ENCODE peak calls at places on chromosomes 11 and 22, in eight cellular contexts. I, K, Z, H, B, A, W and T are unnamed samples.

GRCh38 chr11:76030973-76031590 is 175.2 kb downstream of the WNT11 start:
- DNase-seq in I (no peak), K (no peak), Z (no peak), H (no peak), B (no peak), A (no peak), W (no peak), T (no peak)

GRCh38 chr11:132184079-132184478 is 813.7 kb downstream of the NTM start:
- DNase-seq in I (no peak), K (no peak), Z (no peak), H (no peak), B (no peak), A (no peak), W (no peak), T (no peak)

GRCh38 chr11:111335596-111335995 is 37.2 kb downstream of the POU2AF3 start:
- DNase-seq in I (no peak), K (no peak), Z (no peak), H (no peak), B (no peak), A (no peak), W (no peak), T (no peak)

GRCh38 chr22:40479126-40479800 is 108.9 kb downstream of the SGSM3 start:
- DNase-seq in I (no peak), K (no peak), Z (no peak), H (no peak), B (no peak), A (no peak), W (no peak), T (no peak)

GRCh38 chr11:128471138-128471661 is 116.2 kb downstream of the ETS1 start:
- DNase-seq in I (no peak), K (no peak), Z (no peak), H (no peak), B (no peak), A (peak), W (no peak), T (no peak)

GRCh38 chr11:119488256-119488995 is 65.5 kb upstream of the THY1 start:
- DNase-seq in I (no peak), K (no peak), Z (no peak), H (peak), B (no peak), A (no peak), W (no peak), T (peak)

GRCh38 chr22:21012446-21013407 is 2.2 kb upstream of the P2RX6 start:
- DNase-seq in I (no peak), K (no peak), Z (no peak), H (no peak), B (no peak), A (peak), W (no peak), T (no peak)

GRCh38 chr22:47372111-47372581 is 609.7 kb downstream of the TBC1D22A start:
- DNase-seq in I (peak), K (no peak), Z (peak), H (no peak), B (no peak), A (peak), W (no peak), T (peak)

GRCh38 chr11:63888170-63889086 is 28.5 kb downstream of the RCOR2 start:
- DNase-seq in I (peak), K (peak), Z (peak), H (peak), B (peak), A (peak), W (no peak), T (peak)

DNA sequence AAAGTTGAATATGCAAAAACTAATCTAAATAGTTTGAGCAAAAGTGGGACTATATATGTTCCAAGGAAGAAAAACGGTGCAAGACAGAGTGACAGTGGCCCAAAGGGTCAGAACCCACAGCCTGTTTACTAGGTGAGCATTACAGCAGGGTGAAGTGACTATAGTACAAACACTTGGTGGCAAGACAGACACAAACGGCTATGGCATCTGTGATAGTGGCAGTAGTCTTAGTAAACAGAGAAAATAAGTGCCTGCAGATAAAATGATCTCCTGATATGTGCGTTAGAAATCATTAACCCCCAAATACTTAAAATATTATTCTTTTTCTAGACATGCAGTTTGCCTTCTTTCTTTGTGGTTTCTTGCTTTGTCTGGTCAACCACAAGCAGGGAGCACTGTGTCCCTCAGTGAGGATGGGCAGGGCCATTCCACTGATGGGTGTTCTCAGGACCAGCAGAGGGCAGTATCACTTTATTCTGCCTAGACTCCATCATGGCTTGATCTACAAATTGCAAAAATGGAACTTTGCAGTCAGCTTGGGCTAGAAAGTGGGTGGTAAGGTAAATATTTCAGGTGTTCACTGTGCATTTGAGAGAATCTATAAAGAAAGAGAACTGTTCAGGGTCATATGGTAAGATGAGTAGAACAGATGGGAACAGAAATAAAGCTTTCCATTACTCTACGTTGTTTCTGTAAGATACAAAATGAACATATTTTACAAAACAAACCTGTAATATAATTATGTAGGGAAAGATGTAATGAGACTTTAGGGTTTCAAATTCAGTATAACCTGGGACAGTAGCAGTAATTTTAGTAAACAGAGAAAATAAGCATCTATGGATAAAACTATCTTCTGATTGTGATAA is 198.2 kb downstream of the SWAP70 start:
- DNase-seq in I (peak), K (peak), Z (peak), H (no peak), B (peak), A (no peak), W (peak), T (peak)
- H3K4me3 ChIP-seq in I (no peak), K (no peak), Z (no peak), H (no peak), B (no peak), A (no peak), W (no peak), T (no peak)

DNA sequence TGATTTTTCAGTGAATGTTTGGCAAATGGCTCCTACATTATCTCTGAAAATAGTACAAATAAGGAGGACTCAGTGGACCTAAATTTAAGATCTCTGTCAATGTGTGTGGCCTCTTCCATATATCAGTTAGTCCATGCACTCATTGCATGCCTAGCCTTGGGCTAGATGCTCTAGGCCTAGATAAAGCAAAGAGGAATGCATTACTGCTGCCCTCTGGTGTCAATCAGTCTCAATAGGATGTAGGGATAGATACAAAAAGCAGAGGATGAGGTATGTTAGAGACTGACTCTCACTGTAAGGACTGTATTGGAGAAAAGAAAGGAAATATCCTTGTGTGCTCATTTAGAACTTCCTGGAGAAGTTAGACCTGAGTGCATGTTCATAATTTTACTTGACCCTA is 42.0 kb downstream of the MS4A2 start:
- DNase-seq in I (no peak), K (no peak), Z (no peak), H (no peak), B (no peak), A (no peak), W (peak), T (no peak)
- TF ChIP-seq CTCF in I (no peak), K (no peak), Z (peak), H (no peak), B (no peak), A (no peak), W (peak), T (no peak)

GRCh38 chr22:19759994-19760651 is 455 bp upstream of the TBX1 start:
- DNase-seq in I (no peak), K (no peak), Z (no peak), H (no peak), B (no peak), A (no peak), W (no peak), T (no peak)
- TF ChIP-seq POLR2A in I (no peak), K (no peak), Z (no peak), H (no peak), B (no peak), A (no peak), W (no peak), T (no peak)

DNA sequence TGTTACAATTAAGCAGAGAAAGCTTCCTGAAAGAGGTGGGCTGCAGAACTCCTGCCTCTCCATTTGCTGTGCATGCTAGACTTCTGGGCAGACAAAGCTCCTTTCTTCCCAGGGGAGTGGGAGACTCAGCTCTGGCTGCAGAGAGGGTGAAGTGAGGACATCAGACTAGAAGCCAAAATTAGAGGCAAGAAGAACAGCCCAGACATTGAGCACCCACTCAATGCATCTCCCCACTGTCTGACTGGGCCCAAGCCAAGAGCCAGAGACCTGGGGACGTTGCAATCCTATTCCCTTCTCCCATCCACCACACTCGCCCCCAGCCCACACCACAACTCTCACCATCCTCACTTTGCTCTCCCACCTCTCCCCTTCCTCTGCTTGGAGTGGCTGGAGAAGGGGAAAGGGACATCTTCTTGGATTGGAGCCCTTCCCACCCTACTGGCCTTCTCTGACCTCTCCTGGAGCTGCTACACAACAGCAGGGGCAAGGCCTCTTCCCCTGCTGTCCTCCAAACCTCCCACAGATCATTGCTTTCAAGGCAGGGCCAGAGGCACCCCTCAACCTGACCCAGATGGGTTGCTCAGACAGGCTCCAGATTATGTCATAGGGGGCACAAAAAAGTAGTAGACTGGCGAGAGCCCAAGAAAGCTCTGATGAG is 477.7 kb upstream of the CADM1 start:
- DNase-seq in I (no peak), K (no peak), Z (no peak), H (no peak), B (no peak), A (no peak), W (no peak), T (peak)
- H3K4me3 ChIP-seq in I (no peak), K (no peak), Z (no peak), H (no peak), B (no peak), A (no peak), W (no peak), T (no peak)

GRCh38 chr11:60485987-60486386 is 6.6 kb upstream of the MS4A12 start:
- DNase-seq in I (no peak), K (no peak), Z (peak), H (no peak), B (no peak), A (peak), W (peak), T (no peak)
- TF ChIP-seq CTCF in I (no peak), K (no peak), Z (peak), H (peak), B (no peak), A (peak), W (peak), T (no peak)

DNA sequence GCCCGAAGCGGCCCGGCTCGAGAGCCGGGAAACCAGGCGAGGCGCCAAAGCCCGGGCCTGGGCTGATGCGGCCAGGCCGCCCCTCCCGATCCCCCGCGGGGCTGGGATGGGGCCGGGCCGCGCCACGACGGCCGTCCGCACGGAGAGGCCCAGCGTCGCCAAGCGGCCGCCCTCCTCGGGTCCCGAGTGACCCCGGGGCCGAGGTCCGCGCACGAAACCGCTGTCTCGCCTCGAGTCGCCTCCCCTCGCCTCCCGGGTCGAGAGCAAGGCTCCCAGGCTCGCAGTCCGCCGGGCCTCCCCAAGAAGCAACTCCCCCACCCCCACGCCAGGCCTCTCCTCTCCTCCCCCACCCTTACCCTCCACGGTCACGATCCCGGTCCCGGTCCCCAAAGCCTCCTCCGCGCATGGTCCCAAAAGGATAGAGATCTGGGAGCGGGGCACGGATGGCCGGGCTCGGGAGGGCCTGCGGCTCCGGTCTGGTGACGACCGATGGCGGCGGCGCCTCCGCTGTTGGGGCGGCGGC is 455 bp downstream of the DDX17 start:
- DNase-seq in I (peak), K (peak), Z (peak), H (peak), B (peak), A (peak), W (peak), T (peak)
- TF ChIP-seq POLR2A in I (no peak), K (peak), Z (no peak), H (peak), B (no peak), A (no peak), W (peak), T (no peak)

GRCh38 chr11:1174441-1175370 is 17.0 kb downstream of the MUC5AC start:
- DNase-seq in I (no peak), K (no peak), Z (no peak), H (no peak), B (no peak), A (no peak), W (no peak), T (no peak)

GRCh38 chr11:1175461-1176223 is 17.9 kb downstream of the MUC5AC start:
- DNase-seq in I (no peak), K (no peak), Z (no peak), H (no peak), B (no peak), A (no peak), W (no peak), T (no peak)

GRCh38 chr11:1177020-1177770 is 19.4 kb downstream of the MUC5AC start:
- DNase-seq in I (no peak), K (no peak), Z (no peak), H (no peak), B (no peak), A (no peak), W (no peak), T (no peak)

GRCh38 chr11:1177771-1178090 is 20.0 kb downstream of the MUC5AC start:
- DNase-seq in I (no peak), K (no peak), Z (no peak), H (no peak), B (no peak), A (no peak), W (no peak), T (no peak)

GRCh38 chr11:1176224-1177019 is 18.7 kb downstream of the MUC5AC start:
- DNase-seq in I (no peak), K (no peak), Z (no peak), H (no peak), B (no peak), A (no peak), W (no peak), T (no peak)
- H3K4me3 ChIP-seq in I (no peak), K (no peak), Z (no peak), H (no peak), B (no peak), A (no peak), W (no peak), T (no peak)

DNA sequence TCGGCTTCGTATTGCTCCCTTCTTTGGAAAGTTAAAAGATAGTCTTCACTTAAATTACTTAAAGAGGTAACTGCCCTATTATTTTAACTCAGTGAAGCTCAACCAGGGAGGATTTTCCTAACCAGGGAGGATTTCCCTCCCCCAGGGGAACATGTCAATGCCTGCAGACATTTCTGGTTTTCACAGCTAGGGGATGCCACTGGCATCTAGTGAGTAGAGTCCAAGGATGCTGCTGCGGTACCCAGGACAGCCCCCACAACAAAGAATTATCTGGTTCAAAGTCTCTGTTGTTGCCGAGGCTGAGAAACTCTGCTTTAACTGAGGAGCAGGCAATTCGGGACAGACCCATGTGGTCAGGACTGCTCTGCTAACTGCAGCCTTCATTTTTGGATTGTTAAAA is 82.2 kb downstream of the DEPDC5 start:
- DNase-seq in I (no peak), K (no peak), Z (no peak), H (no peak), B (no peak), A (no peak), W (no peak), T (no peak)
- TF ChIP-seq CTCF in I (no peak), K (no peak), Z (no peak), H (no peak), B (no peak), A (no peak), W (no peak), T (no peak)